ENCODE peak calls at places on chromosomes 7 and 10, in four cellular contexts. N, E, C and T are unnamed samples.

GRCh38 chr7:68321776-68322496 is 1276.3 kb upstream of the AUTS2 start:
- DNase-seq in N (peak; percentile 32), E (no peak), C (no peak), T (no peak)

GRCh38 chr10:44804661-44805060 is 106.5 kb upstream of the TMEM72 start:
- DNase-seq in N (no peak), E (no peak), C (no peak), T (no peak)

GRCh38 chr7:46315891-46316290 is 394.8 kb upstream of the IGFBP3 start:
- DNase-seq in N (no peak), E (no peak), C (no peak), T (no peak)

GRCh38 chr10:83302623-83303022 is 836.7 kb upstream of the GHITM start:
- DNase-seq in N (no peak), E (no peak), C (no peak), T (no peak)

GRCh38 chr10:88800152-88801125 is 2.1 kb upstream of the LIPM start:
- DNase-seq in N (no peak), E (no peak), C (no peak), T (no peak)

GRCh38 chr7:118861581-118861980 is 637.1 kb downstream of the ANKRD7 start:
- DNase-seq in N (no peak), E (no peak), C (no peak), T (no peak)

GRCh38 chr10:120945801-120946302 is 94.7 kb downstream of the WDR11 start:
- DNase-seq in N (no peak), E (no peak), C (no peak), T (no peak)

GRCh38 chr7:70457477-70458194 is 674.3 kb upstream of the GALNT17 start:
- DNase-seq in N (no peak), E (no peak), C (peak; percentile 32), T (no peak)

GRCh38 chr7:22438994-22439393 is 61.0 kb downstream of the STEAP1B start:
- DNase-seq in N (no peak), E (peak; percentile 65), C (peak; percentile 96), T (no peak)

GRCh38 chr10:3783313-3783689 is 1.7 kb downstream of the KLF6 start:
- DNase-seq in N (no peak), E (peak; percentile 92), C (peak; percentile 66), T (no peak)

GRCh38 chr7:134514663-134515062 is 12.7 kb upstream of the AKR1B10 start:
- DNase-seq in N (no peak), E (peak; percentile 82), C (peak; percentile 77), T (peak; percentile 31)

GRCh38 chr7:74495112-74495880 is 41.6 kb downstream of the GTF2IRD1 start:
- DNase-seq in N (no peak), E (no peak), C (no peak), T (no peak)

GRCh38 chr7:28613262-28613661 is 200.9 kb downstream of the CREB5 start:
- DNase-seq in N (no peak), E (no peak), C (no peak), T (no peak)

GRCh38 chr10:72889391-72889831 is 4.1 kb upstream of the OIT3 start:
- DNase-seq in N (peak; percentile 98), E (no peak), C (no peak), T (no peak)

GRCh38 chr7:93601363-93601762 is 26.8 kb upstream of the CALCR start:
- DNase-seq in N (no peak), E (no peak), C (no peak), T (no peak)

GRCh38 chr10:75281980-75282379 is 46.2 kb upstream of the COMTD1 start:
- DNase-seq in N (peak; percentile 54), E (no peak), C (no peak), T (no peak)

GRCh38 chr7:30423793-30424505 is 54.6 kb downstream of the NOD1 start:
- DNase-seq in N (no peak), E (no peak), C (no peak), T (no peak)

GRCh38 chr10:72242675-72243074 is 26.6 kb upstream of the ASCC1 start:
- DNase-seq in N (no peak), E (no peak), C (no peak), T (no peak)

GRCh38 chr10:119285495-119286267 is 78.3 kb downstream of the GRK5 start:
- DNase-seq in N (no peak), E (no peak), C (no peak), T (no peak)

GRCh38 chr10:32332299-32332750 is 14.6 kb downstream of the EPC1 start:
- DNase-seq in N (no peak), E (peak; percentile 86), C (peak; percentile 24), T (peak; percentile 73)

GRCh38 chr7:24871765-24872164 is 108.2 kb downstream of the OSBPL3 start:
- DNase-seq in N (no peak), E (peak; percentile 28), C (peak; percentile 72), T (no peak)

GRCh38 chr7:36037121-36037662 is 115.9 kb upstream of the EEPD1 start:
- DNase-seq in N (peak; percentile 53), E (no peak), C (no peak), T (no peak)
- TF ChIP-seq CTCF in N (no peak), E (no peak), C (no peak), T (no peak)

GRCh38 chr10:77636286-77636966 is 1.2 kb downstream of the KCNMA1 start:
- DNase-seq in N (no peak), E (no peak), C (no peak), T (no peak)
- H3K4me3 ChIP-seq in N (peak overlapping the region; percentile 57), E (peak overlapping the region; percentile 4), C (no peak overlapping the region), T (no peak overlapping the region)

GRCh38 chr10:84820121-84820520 is 491.7 kb downstream of the CCSER2 start:
- DNase-seq in N (no peak), E (peak; percentile 6), C (peak; percentile 8), T (no peak)
- TF ChIP-seq CTCF in N (no peak), E (peak; percentile 10), C (peak; percentile 63), T (peak; percentile 20)

GRCh38 chr10:130141878-130142277 is 5.7 kb downstream of the GLRX3 start:
- DNase-seq in N (no peak), E (peak; percentile 75), C (peak; percentile 76), T (no peak)
- H3K4me3 ChIP-seq in N (no peak overlapping the region), E (peak overlapping the region; percentile 4), C (peak overlapping the region; percentile 61), T (no peak overlapping the region)